ENCODE peak calls at places on chromosome 10, in four cellular contexts. Y is GM12878, Z is HepG2, X is K562. U is an unnamed sample.

GRCh38 chr10:109919224-109919623 is 4.1 kb downstream of the XPNPEP1 start:
- DNase-seq in Y (no peak), Z (no peak), X (no peak), U (no peak)

GRCh38 chr10:17453377-17454091 is 861 bp downstream of the ST8SIA6 start:
- DNase-seq in Y (no peak), Z (no peak), X (peak), U (peak)

GRCh38 chr10:69061305-69062161 is 26.4 kb upstream of the SRGN start:
- DNase-seq in Y (no peak), Z (peak), X (peak), U (no peak)

GRCh38 chr10:98610301-98610700 is 163.6 kb upstream of the HPS1 start:
- DNase-seq in Y (no peak), Z (no peak), X (no peak), U (no peak)

GRCh38 chr10:132021046-132021445 is 39.3 kb upstream of the BNIP3 start:
- DNase-seq in Y (no peak), Z (no peak), X (no peak), U (no peak)

GRCh38 chr10:70433581-70434280 is 7.8 kb downstream of the NODAL start:
- DNase-seq in Y (no peak), Z (no peak), X (no peak), U (no peak)

GRCh38 chr10:43389867-43390266 is 18.4 kb downstream of the FXYD4 start:
- DNase-seq in Y (no peak), Z (no peak), X (no peak), U (no peak)

GRCh38 chr10:103458720-103459119 is at the start of gene CALHM1:
- DNase-seq in Y (no peak), Z (no peak), X (peak), U (no peak)

GRCh38 chr10:47296111-47296894 is 3.7 kb upstream of the GDF10 start:
- DNase-seq in Y (no peak), Z (no peak), X (no peak), U (no peak)

GRCh38 chr10:72483452-72483851 is 128.7 kb upstream of the DNAJB12 start:
- DNase-seq in Y (no peak), Z (no peak), X (no peak), U (no peak)
- TF ChIP-seq FOXK2 in Y (no peak), Z (no peak), X (no peak), U (no peak)

DNA sequence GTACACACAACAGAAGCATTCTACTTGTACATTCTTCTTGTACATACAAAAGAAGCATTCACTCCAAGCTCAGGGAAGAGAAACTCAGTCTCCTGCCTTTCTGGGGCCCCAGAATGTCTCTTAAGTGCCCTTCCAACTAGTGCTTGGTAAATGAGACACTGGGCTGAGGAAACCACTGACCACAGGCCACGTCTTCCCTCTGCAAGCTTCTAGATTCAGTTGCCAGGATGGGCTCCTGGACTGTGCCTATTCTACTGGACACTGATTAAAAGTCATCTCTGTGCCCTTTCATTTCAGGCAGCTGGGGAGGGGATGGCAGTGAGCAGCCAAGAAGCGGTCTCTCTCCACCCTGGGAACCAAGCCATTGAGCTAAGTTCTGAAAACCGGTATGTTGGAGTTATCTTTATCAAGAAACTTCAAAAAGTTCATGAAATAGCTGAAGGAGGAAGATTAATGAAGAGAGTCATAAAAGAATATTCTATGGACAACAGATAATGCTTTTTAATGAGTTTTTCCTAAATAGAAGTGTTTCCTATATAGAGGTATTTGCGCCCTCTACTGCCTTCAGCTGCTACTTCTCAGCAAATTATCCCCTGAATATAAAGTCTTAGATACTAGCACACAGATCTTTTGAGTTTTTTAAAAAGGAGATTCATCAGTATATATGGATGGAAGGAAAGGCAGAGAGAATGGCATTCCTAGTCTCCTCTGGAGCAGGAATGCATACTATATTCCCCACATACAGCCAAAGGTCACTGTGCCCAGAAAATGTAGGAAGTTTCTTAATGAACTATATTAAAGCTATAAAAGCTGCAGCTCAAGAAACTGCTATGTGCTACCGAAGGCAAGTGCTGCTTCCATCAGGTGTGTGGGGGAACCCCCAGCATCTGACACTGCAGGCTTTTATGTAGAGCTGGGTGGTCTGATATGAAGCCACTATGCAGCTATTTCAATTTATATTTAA is 8.4 kb upstream of the IFIT1B start:
- DNase-seq in Y (no peak), Z (no peak), X (no peak), U (no peak)
- TF ChIP-seq FOXK2 in Y (no peak), Z (no peak), X (no peak), U (no peak)

DNA sequence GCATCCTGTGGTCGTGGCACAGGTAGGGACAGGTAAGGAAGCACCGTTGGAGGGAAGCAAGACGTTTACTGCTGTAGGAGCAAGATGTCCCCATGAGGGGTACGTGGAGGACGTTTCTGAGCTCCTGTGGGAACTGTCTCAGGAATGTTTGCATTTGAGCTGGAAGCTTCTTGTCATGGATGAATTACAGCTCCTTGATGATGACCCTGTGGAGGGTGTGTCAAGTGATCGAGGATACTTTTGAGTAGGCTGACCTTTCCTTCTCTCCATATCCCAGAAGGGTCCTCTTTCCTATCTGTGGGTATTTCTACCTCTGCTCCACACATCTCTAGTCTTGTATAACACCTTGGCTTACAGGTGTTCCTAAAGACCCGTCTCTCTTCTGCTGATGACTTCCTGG is 94.8 kb downstream of the PFKFB3 start:
- DNase-seq in Y (no peak), Z (no peak), X (no peak), U (no peak)
- TF ChIP-seq FOXK2 in Y (no peak), Z (no peak), X (no peak), U (no peak)

GRCh38 chr10:76070861-76071260 is 639.4 kb downstream of the LRMDA start:
- DNase-seq in Y (no peak), Z (no peak), X (no peak), U (no peak)

GRCh38 chr10:76074659-76075058 is 643.2 kb downstream of the LRMDA start:
- DNase-seq in Y (no peak), Z (no peak), X (no peak), U (no peak)

GRCh38 chr10:76073524-76073923 is 642.1 kb downstream of the LRMDA start:
- DNase-seq in Y (no peak), Z (no peak), X (no peak), U (no peak)

GRCh38 chr10:76072384-76072783 is 641.0 kb downstream of the LRMDA start:
- DNase-seq in Y (no peak), Z (no peak), X (no peak), U (no peak)

DNA sequence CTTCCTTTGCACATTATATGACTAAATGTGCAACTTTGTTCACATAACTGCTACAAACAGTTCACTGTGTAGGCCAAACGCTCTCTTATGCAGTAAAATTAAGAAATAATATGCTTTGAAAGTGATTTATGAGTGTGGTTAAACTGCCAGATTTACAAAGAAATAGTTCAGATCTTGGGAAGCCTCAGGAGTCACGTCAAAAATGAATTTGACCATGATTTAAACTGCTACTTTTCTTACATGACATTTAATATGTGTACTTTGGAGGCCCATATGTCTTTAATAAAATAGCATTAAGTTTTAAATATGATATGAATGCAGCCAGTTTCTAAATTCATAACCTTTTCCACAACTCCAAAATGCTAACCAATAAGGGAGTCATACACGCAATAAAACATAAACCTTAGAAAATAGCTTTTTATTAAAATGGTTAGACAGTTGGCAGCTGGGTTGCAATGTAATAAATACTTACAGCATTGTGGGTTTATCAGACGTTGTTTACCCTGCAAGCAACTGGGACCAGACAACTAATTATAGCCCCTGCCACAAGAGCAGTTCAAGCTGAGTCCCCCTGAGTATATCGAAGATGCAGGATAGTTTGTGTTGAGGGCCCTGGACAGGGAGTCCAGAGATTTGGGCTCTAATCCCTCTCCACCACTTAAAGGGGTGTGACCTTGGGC is 640.4 kb downstream of the LRMDA start:
- DNase-seq in Y (no peak), Z (no peak), X (no peak), U (no peak)
- TF ChIP-seq FOXK2 in Y (no peak), Z (no peak), X (no peak), U (no peak)